ENCODE peak calls at places on chromosomes 11 and 22, in six cellular contexts. One of them, this sample, is unnamed.

GRCh38 chr11:35151241-35151640 is 12.3 kb downstream of the CD44 start:
- DNase-seq in neural crest cell: no peak
- DNase-seq in kidney epithelial cell: no peak
- DNase-seq in thyroid gland: no peak
- DNase-seq in GM06990: no peak
- DNase-seq in CD8-positive, alpha-beta T cell: no peak
- DNase-seq in this sample: no peak

GRCh38 chr11:73939096-73939495 is 11.7 kb upstream of the DNAJB13 start:
- DNase-seq in kidney epithelial cell: no peak
- DNase-seq in thyroid gland: peak; percentile 11
- DNase-seq in GM06990: no peak
- DNase-seq in CD8-positive, alpha-beta T cell: no peak
- DNase-seq in neural crest cell: no peak
- DNase-seq in this sample: no peak

GRCh38 chr11:15897211-15897960 is 459.0 kb downstream of the SOX6 start:
- DNase-seq in CD8-positive, alpha-beta T cell: no peak
- DNase-seq in GM06990: no peak
- DNase-seq in kidney epithelial cell: peak; percentile 54
- DNase-seq in neural crest cell: no peak
- DNase-seq in thyroid gland: no peak
- DNase-seq in this sample: no peak

GRCh38 chr11:120612363-120613263 is 101.1 kb downstream of the GRIK4 start:
- DNase-seq in kidney epithelial cell: peak; percentile 21
- DNase-seq in CD8-positive, alpha-beta T cell: no peak
- DNase-seq in neural crest cell: no peak
- DNase-seq in GM06990: peak; percentile 57
- DNase-seq in thyroid gland: no peak
- DNase-seq in this sample: peak; percentile 78

GRCh38 chr22:29073618-29074275 is 912 bp downstream of the KREMEN1 start:
- DNase-seq in kidney epithelial cell: no peak
- DNase-seq in CD8-positive, alpha-beta T cell: no peak
- DNase-seq in neural crest cell: peak; percentile 37
- DNase-seq in thyroid gland: peak; percentile 58
- DNase-seq in GM06990: no peak
- DNase-seq in this sample: no peak

GRCh38 chr22:43884600-43885318 is 7.1 kb downstream of the PNPLA5 start:
- DNase-seq in kidney epithelial cell: no peak
- DNase-seq in thyroid gland: peak; percentile 29
- DNase-seq in neural crest cell: peak; percentile 75
- DNase-seq in GM06990: peak; percentile 66
- DNase-seq in CD8-positive, alpha-beta T cell: peak; percentile 59
- DNase-seq in this sample: peak; percentile 86

GRCh38 chr11:16612801-16613400 is 125.5 kb upstream of the C11orf58 start:
- DNase-seq in CD8-positive, alpha-beta T cell: no peak
- DNase-seq in GM06990: no peak
- DNase-seq in neural crest cell: no peak
- DNase-seq in kidney epithelial cell: no peak
- DNase-seq in thyroid gland: peak; percentile 14
- DNase-seq in this sample: no peak

GRCh38 chr11:128720522-128720985 is 26.7 kb downstream of the FLI1 start:
- DNase-seq in kidney epithelial cell: no peak
- DNase-seq in thyroid gland: no peak
- DNase-seq in neural crest cell: peak; percentile 58
- DNase-seq in GM06990: peak; percentile 77
- DNase-seq in CD8-positive, alpha-beta T cell: peak; percentile 67
- DNase-seq in this sample: peak; percentile 51

GRCh38 chr11:70203749-70204465 is 811 bp downstream of the FADD start:
- DNase-seq in GM06990: peak; percentile 69
- DNase-seq in thyroid gland: peak; percentile 74
- DNase-seq in kidney epithelial cell: peak; percentile 57
- DNase-seq in neural crest cell: peak; percentile 26
- DNase-seq in CD8-positive, alpha-beta T cell: peak; percentile 86
- DNase-seq in this sample: peak; percentile 79

GRCh38 chr22:22678970-22679369 is 34.6 kb downstream of the GGTLC2 start:
- DNase-seq in thyroid gland: no peak
- DNase-seq in GM06990: no peak
- DNase-seq in kidney epithelial cell: no peak
- DNase-seq in CD8-positive, alpha-beta T cell: no peak
- DNase-seq in neural crest cell: no peak
- DNase-seq in this sample: no peak

GRCh38 chr11:16098827-16099226 is 257.5 kb downstream of the SOX6 start:
- DNase-seq in neural crest cell: no peak
- DNase-seq in thyroid gland: no peak
- DNase-seq in CD8-positive, alpha-beta T cell: no peak
- DNase-seq in GM06990: no peak
- DNase-seq in kidney epithelial cell: no peak
- DNase-seq in this sample: no peak

GRCh38 chr22:44449061-44449682 is 48.9 kb downstream of the RTL6 start:
- DNase-seq in GM06990: peak; percentile 62
- DNase-seq in CD8-positive, alpha-beta T cell: no peak
- DNase-seq in neural crest cell: no peak
- DNase-seq in thyroid gland: no peak
- DNase-seq in kidney epithelial cell: peak; percentile 80
- DNase-seq in this sample: no peak

GRCh38 chr11:117197516-117198456 is 1.4 kb upstream of the TAGLN start:
- DNase-seq in GM06990: no peak
- DNase-seq in thyroid gland: peak; percentile 33
- DNase-seq in neural crest cell: peak; percentile 31
- DNase-seq in CD8-positive, alpha-beta T cell: no peak
- DNase-seq in kidney epithelial cell: no peak
- DNase-seq in this sample: no peak

GRCh38 chr11:32188785-32189184 is 97.9 kb downstream of the RCN1 start:
- DNase-seq in CD8-positive, alpha-beta T cell: no peak
- DNase-seq in kidney epithelial cell: no peak
- DNase-seq in neural crest cell: no peak
- DNase-seq in GM06990: no peak
- DNase-seq in thyroid gland: no peak
- DNase-seq in this sample: no peak

GRCh38 chr22:30205281-30206115 is 41.1 kb downstream of the LIF start:
- DNase-seq in neural crest cell: no peak
- DNase-seq in CD8-positive, alpha-beta T cell: no peak
- DNase-seq in thyroid gland: no peak
- DNase-seq in GM06990: no peak
- DNase-seq in kidney epithelial cell: peak; percentile 90
- DNase-seq in this sample: peak; percentile 15

GRCh38 chr22:36395922-36396321 is 8.2 kb upstream of the MYH9 start:
- DNase-seq in GM06990: no peak
- DNase-seq in neural crest cell: no peak
- DNase-seq in kidney epithelial cell: no peak
- DNase-seq in thyroid gland: no peak
- DNase-seq in CD8-positive, alpha-beta T cell: no peak
- DNase-seq in this sample: no peak

DNA sequence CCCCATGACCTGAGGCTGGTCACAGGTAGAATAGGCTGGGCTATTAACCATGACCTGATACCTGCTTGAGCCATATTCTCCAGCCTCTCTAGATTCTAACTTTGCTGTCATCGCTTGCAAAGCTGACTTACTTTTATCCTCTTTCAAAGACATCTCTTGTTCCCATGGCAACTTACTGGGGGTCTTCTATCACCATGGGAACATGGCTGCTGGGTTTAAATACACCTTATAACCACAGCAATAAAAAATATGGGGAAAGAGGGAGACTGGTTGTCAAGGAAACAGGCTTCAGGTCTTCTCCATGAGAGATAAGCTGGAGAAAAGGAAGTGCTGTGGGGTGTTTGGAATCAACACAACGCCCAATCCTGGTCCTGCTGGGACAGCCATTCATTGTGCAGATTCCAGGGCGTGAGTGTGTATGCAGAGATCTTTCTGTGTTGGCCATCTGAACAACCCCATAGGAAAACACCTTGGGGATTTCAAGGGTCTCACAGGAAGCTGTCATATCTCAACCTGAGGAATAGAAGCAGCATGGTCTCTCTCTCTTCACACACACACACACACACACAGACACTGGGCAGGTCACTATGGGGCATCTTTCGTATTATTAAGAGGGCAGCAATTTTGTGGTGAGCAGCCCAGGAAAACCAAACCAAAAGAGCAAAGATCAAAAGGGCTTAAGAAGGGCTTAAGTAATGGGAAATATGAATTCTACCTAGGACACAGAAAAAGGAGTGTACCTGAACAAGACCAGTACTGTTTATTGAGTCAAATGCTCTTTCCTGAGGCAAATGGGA is 344.7 kb upstream of the NCAM1 start:
- DNase-seq in CD8-positive, alpha-beta T cell: no peak
- DNase-seq in thyroid gland: no peak
- DNase-seq in kidney epithelial cell: no peak
- DNase-seq in GM06990: no peak
- DNase-seq in neural crest cell: no peak
- DNase-seq in this sample: no peak
- TF ChIP-seq CTCF in CD8-positive, alpha-beta T cell: no peak
- TF ChIP-seq CTCF in thyroid gland: no peak
- TF ChIP-seq CTCF in kidney epithelial cell: no peak
- TF ChIP-seq CTCF in GM06990: no peak
- TF ChIP-seq CTCF in neural crest cell: no peak
- TF ChIP-seq CTCF in this sample: no peak

DNA sequence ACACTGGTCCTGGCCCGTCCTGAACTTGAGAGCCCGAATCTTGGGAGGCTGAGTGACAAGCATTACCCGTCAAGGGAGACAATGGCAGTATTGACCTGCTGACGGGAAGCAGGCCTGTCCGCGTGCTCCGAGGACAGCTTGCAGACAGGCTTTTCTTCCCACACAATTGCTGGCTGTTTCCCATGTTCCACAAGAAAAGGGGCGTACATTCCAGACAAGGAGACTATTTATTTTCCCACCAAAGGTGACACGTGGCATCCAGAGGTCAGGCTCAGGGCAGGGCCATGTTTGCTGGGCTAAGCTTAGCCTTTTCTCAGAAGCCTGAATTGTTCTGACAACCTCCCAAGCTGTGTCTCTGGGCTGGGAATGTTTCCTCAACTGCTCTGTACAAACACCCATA is 86.9 kb upstream of the SPON1 start:
- DNase-seq in CD8-positive, alpha-beta T cell: no peak
- DNase-seq in neural crest cell: peak; percentile 48
- DNase-seq in thyroid gland: no peak
- DNase-seq in kidney epithelial cell: no peak
- DNase-seq in GM06990: no peak
- DNase-seq in this sample: no peak
- TF ChIP-seq CTCF in CD8-positive, alpha-beta T cell: no peak
- TF ChIP-seq CTCF in neural crest cell: no peak
- TF ChIP-seq CTCF in thyroid gland: no peak
- TF ChIP-seq CTCF in kidney epithelial cell: no peak
- TF ChIP-seq CTCF in GM06990: no peak
- TF ChIP-seq CTCF in this sample: no peak

GRCh38 chr11:76849376-76849775 is 11.3 kb upstream of the ACER3 start:
- DNase-seq in GM06990: no peak
- DNase-seq in thyroid gland: no peak
- DNase-seq in CD8-positive, alpha-beta T cell: no peak
- DNase-seq in neural crest cell: no peak
- DNase-seq in kidney epithelial cell: no peak
- DNase-seq in this sample: no peak
- TF ChIP-seq CTCF in GM06990: no peak
- TF ChIP-seq CTCF in thyroid gland: no peak
- TF ChIP-seq CTCF in CD8-positive, alpha-beta T cell: no peak
- TF ChIP-seq CTCF in neural crest cell: no peak
- TF ChIP-seq CTCF in kidney epithelial cell: no peak
- TF ChIP-seq CTCF in this sample: no peak

GRCh38 chr11:10454506-10454901 is 560 bp upstream of the AMPD3 start:
- DNase-seq in kidney epithelial cell: no peak
- DNase-seq in CD8-positive, alpha-beta T cell: no peak
- DNase-seq in GM06990: no peak
- DNase-seq in thyroid gland: no peak
- DNase-seq in neural crest cell: no peak
- DNase-seq in this sample: no peak
- TF ChIP-seq CTCF in kidney epithelial cell: no peak
- TF ChIP-seq CTCF in CD8-positive, alpha-beta T cell: no peak
- TF ChIP-seq CTCF in GM06990: no peak
- TF ChIP-seq CTCF in thyroid gland: no peak
- TF ChIP-seq CTCF in neural crest cell: no peak
- TF ChIP-seq CTCF in this sample: no peak

This sample was measured in GM13977.